ENCODE peak calls at places on chromosome 5, in ten cellular contexts. N, B, X, I, V, T, Y, A, R and J are unnamed samples.

GRCh38 chr5:160434022-160434531 is 12.4 kb downstream of the PTTG1 start:
- DNase-seq in I (peak), A (no peak), T (peak), X (no peak), B (no peak), R (peak), V (no peak), Y (no peak), N (peak), J (no peak)

GRCh38 chr5:91885291-91886265 is 502.5 kb upstream of the ARRDC3 start:
- DNase-seq in T (no peak), X (no peak), B (no peak), I (no peak), A (no peak), N (peak), V (no peak), Y (no peak), R (no peak), J (no peak)

GRCh38 chr5:169946743-169947142 is 33.6 kb downstream of the INSYN2B start:
- DNase-seq in N (no peak), A (no peak), B (no peak), I (no peak), R (no peak), X (no peak), T (no peak), V (no peak), Y (no peak), J (no peak)

GRCh38 chr5:101418735-101419134 is 515.7 kb upstream of the ST8SIA4 start:
- DNase-seq in R (no peak), X (no peak), A (no peak), T (no peak), Y (no peak), B (no peak), V (no peak), I (no peak), N (peak), J (no peak)

GRCh38 chr5:53419247-53419646 is 61.2 kb upstream of the FST start:
- DNase-seq in R (no peak), X (no peak), A (no peak), T (no peak), B (no peak), I (no peak), Y (no peak), N (no peak), V (no peak), J (no peak)

GRCh38 chr5:121503111-121503840 is 348.4 kb upstream of the FTMT start:
- DNase-seq in Y (peak), T (peak), V (no peak), B (peak), R (peak), N (peak), I (peak), X (peak), A (no peak), J (peak)

GRCh38 chr5:130651440-130651839 is 513.6 kb downstream of the HINT1 start:
- DNase-seq in Y (no peak), X (no peak), T (no peak), N (peak), B (no peak), R (peak), A (no peak), I (no peak), V (no peak), J (no peak)

GRCh38 chr5:147830035-147830434 is 1.4 kb downstream of the SPINK1 start:
- DNase-seq in V (no peak), A (no peak), T (no peak), Y (no peak), B (no peak), R (no peak), I (no peak), X (no peak), N (no peak), J (no peak)

GRCh38 chr5:6439588-6440550 is 8.8 kb upstream of the UBE2QL1 start:
- DNase-seq in T (no peak), Y (no peak), B (no peak), I (no peak), X (no peak), N (peak), V (no peak), A (no peak), R (no peak), J (no peak)

GRCh38 chr5:122182491-122182921 is 53.2 kb downstream of the ZNF474 start:
- DNase-seq in B (peak), A (no peak), N (peak), T (no peak), I (no peak), X (peak), Y (no peak), R (peak), V (no peak), J (peak)

GRCh38 chr5:141604318-141604717 is 14.5 kb downstream of the DIAPH1 start:
- DNase-seq in V (peak), N (peak), Y (peak), A (no peak), I (peak), T (peak), X (peak), R (peak), B (no peak), J (peak)

GRCh38 chr5:122715095-122715494 is 59.8 kb upstream of the SNX2 start:
- DNase-seq in B (no peak), N (no peak), V (no peak), T (no peak), R (no peak), I (no peak), Y (no peak), A (no peak), X (no peak), J (no peak)

GRCh38 chr5:17304282-17304681 is 86.9 kb downstream of the BASP1 start:
- DNase-seq in Y (no peak), A (no peak), X (no peak), R (no peak), B (no peak), N (no peak), V (no peak), T (no peak), I (no peak), J (no peak)

GRCh38 chr5:90530736-90531487 is 1.5 kb upstream of the LYSMD3 start:
- DNase-seq in Y (no peak), I (peak), N (no peak), A (no peak), T (no peak), X (no peak), R (no peak), B (no peak), V (no peak), J (peak)

GRCh38 chr5:178462846-178463245 is 127.3 kb downstream of the COL23A1 start:
- DNase-seq in A (no peak), N (no peak), I (no peak), Y (no peak), V (no peak), B (no peak), R (no peak), X (no peak), T (no peak), J (no peak)

GRCh38 chr5:174073088-174073487 is 27.6 kb downstream of the NSG2 start:
- DNase-seq in A (no peak), I (no peak), T (no peak), Y (no peak), N (no peak), R (no peak), X (no peak), B (no peak), V (no peak), J (no peak)

GRCh38 chr5:17355585-17356346 is 138.3 kb downstream of the BASP1 start:
- DNase-seq in I (no peak), V (no peak), Y (no peak), N (no peak), B (no peak), A (no peak), T (no peak), R (no peak), X (no peak), J (no peak)

GRCh38 chr5:133240425-133241091 is 188.7 kb downstream of the HSPA4 start:
- DNase-seq in I (peak), R (no peak), N (peak), V (peak), A (no peak), Y (peak), T (no peak), B (no peak), X (peak), J (peak)

DNA sequence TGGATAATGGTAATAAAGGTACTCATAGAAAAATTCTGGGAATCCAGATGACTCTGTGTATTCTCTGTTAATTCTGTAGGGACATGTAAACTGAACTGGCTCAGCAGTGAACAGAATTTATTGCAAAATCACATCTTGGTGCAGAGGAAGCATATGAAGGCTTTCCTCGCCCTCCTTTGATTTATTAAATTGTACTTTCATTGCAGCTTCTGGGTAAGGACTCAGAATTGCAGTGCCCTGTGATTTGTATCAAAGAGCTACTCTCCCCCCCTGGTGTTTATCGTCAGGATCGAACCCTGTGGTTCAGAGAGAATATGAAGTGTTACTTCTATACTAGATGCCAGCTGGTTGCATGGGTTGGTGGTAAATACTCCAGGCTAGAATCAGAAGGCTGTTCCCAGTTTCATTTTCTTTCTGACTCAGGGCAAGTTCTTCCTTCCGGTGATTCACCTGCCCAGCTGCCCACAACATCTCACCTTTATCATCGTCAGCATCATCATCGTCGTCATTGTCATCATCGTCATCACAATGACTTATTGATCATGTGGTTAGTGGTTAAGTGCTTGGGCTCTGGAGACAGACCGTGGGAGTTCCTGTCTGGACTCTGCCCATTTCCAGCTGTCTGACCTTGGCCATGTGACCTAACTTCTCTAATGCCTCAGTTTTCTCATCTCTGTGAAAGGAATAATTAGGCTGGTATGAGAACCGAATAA is 238.8 kb downstream of the ARHGAP26 start:
- DNase-seq in A (no peak), Y (peak), B (no peak), T (no peak), N (no peak), I (peak), X (peak), V (peak), R (no peak), J (peak)
- H3K27ac ChIP-seq in A (no peak), Y (no peak), B (peak), T (no peak), N (no peak), I (no peak), X (no peak), V (no peak), R (no peak), J (no peak)

GRCh38 chr5:143396353-143396940 is 7.0 kb downstream of the NR3C1 start:
- DNase-seq in A (no peak), Y (no peak), T (no peak), X (no peak), I (no peak), V (no peak), B (no peak), R (no peak), N (no peak), J (no peak)

GRCh38 chr5:143398451-143399237 is 4.8 kb downstream of the NR3C1 start:
- DNase-seq in Y (no peak), I (no peak), V (no peak), R (no peak), N (no peak), T (peak), X (no peak), B (no peak), A (no peak), J (no peak)

GRCh38 chr5:143395638-143396352 is 7.7 kb downstream of the NR3C1 start:
- DNase-seq in I (no peak), N (no peak), V (no peak), R (no peak), X (no peak), Y (no peak), A (no peak), B (no peak), T (peak), J (no peak)

GRCh38 chr5:143398053-143398355 is 5.5 kb downstream of the NR3C1 start:
- DNase-seq in I (no peak), B (no peak), Y (no peak), N (no peak), T (no peak), X (no peak), R (no peak), A (no peak), V (no peak), J (no peak)

GRCh38 chr5:143397302-143398052 is 6.0 kb downstream of the NR3C1 start:
- DNase-seq in X (no peak), Y (no peak), V (no peak), I (no peak), T (no peak), N (no peak), B (no peak), R (no peak), A (no peak), J (no peak)
- H3K4me3 ChIP-seq in X (peak), Y (no peak), V (peak), I (no peak), T (peak), N (no peak), B (peak), R (no peak), A (peak), J (no peak)

GRCh38 chr5:143230676-143230996 is 172.8 kb downstream of the NR3C1 start:
- DNase-seq in B (no peak), N (no peak), A (no peak), X (no peak), R (no peak), V (no peak), T (peak), Y (no peak), I (no peak), J (no peak)
- H3K27ac ChIP-seq in B (no peak), N (no peak), A (no peak), X (no peak), R (no peak), V (no peak), T (peak), Y (no peak), I (no peak), J (no peak)

DNA sequence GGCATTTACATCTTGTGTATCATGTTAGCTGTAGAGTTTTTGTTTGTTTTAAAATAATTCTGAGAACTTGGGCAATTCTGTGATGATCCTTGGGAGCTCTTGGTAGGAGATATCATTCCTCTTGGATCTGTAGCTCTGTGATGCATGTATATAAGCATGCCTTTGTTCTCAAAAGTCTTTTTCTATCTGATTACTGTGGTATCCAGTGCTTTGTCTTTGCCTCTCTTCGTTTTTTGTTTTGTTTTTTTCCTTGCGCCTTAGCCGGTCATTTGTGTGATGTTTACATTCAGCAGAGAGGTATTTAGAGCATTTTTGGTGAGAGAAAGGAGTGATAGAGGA is 110.0 kb downstream of the PAM start:
- DNase-seq in I (no peak), B (no peak), Y (peak), A (no peak), X (no peak), T (no peak), N (no peak), V (no peak), R (peak), J (no peak)
- H3K4me3 ChIP-seq in I (no peak), B (peak), Y (peak), A (peak), X (peak), T (no peak), N (peak), V (peak), R (peak), J (peak)

GRCh38 chr5:5179079-5179478 is 38.9 kb downstream of the ADAMTS16 start:
- DNase-seq in X (no peak), Y (no peak), I (no peak), T (no peak), V (no peak), A (no peak), N (peak), B (no peak), R (no peak), J (no peak)
- H3K27ac ChIP-seq in X (no peak), Y (no peak), I (no peak), T (no peak), V (no peak), A (no peak), N (no peak), B (no peak), R (no peak), J (no peak)

GRCh38 chr5:139699352-139699751 is 51.2 kb downstream of the CXXC5 start:
- DNase-seq in V (no peak), N (no peak), X (no peak), I (no peak), R (no peak), T (no peak), A (no peak), B (no peak), Y (no peak), J (no peak)

GRCh38 chr5:139704748-139705147 is 56.6 kb downstream of the CXXC5 start:
- DNase-seq in T (no peak), R (no peak), Y (no peak), V (no peak), I (no peak), B (no peak), A (no peak), N (no peak), X (no peak), J (no peak)

GRCh38 chr5:139698461-139699146 is 50.5 kb downstream of the CXXC5 start:
- DNase-seq in I (peak), B (peak), T (peak), N (peak), X (peak), R (peak), Y (no peak), V (peak), A (peak), J (peak)

GRCh38 chr5:139702548-139702947 is 54.4 kb downstream of the CXXC5 start:
- DNase-seq in X (no peak), N (no peak), Y (no peak), A (no peak), B (no peak), I (no peak), T (no peak), V (no peak), R (no peak), J (no peak)

DNA sequence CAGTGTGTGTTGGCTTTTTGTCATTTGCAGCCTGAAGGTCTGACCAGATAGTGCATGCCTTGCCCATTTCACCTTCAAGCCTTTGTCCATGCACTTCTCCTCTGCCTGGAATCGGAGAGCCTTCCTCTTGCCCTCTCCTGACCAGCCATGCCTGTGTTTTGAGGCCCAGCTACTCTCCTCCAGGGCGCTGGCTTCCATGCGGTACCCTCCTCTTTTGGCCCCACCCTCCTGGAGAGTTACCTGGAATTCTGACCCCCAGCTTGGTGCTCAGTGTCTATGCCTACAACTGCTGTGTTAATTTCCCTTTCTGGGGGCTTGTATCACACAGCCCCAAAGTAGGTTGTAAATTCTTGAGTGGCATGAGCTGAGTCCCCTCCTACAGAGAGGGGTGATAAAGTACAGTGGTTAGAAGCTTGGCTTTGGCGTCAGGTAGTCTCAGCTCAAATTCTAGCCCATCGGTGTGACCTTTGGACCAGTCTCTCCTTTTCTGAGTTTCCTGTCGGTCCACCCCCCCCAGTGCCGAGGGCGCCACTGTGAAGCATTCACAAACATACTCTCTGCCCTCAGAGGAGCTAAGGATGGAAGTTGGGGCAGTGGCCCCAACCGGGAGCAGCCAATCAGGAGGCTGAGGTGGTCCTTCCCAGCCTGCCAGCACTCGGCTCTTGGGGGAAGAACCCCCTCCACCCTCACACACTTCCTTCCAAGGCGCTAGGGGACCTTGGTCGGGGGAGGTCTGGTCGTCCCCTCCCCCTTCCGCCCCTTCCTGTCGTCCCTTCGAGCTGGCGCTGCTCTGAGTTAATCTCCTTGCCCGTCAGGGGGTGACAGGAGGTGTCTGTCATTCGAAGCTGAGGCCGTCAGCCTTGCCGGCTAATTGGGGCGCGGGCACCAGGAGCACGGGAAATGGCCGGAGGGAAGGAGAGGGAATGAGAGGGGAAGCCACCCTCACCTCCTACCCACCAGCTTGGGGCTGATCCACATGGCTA is 52.9 kb downstream of the CXXC5 start:
- DNase-seq in B (no peak), X (no peak), I (peak), Y (no peak), T (peak), A (no peak), R (peak), N (peak), V (no peak), J (no peak)
- H3K4me3 ChIP-seq in B (no peak), X (no peak), I (no peak), Y (no peak), T (no peak), A (no peak), R (peak), N (no peak), V (no peak), J (no peak)

GRCh38 chr5:73438048-73438896 is 10.3 kb downstream of the FOXD1 start:
- DNase-seq in V (no peak), Y (no peak), I (no peak), N (peak), X (no peak), T (no peak), A (no peak), R (no peak), B (no peak), J (no peak)
- H3K27ac ChIP-seq in V (peak), Y (peak), I (no peak), N (no peak), X (no peak), T (no peak), A (no peak), R (no peak), B (no peak), J (no peak)